ENCODE peak calls at places on chromosomes 2 and 18, in six cellular contexts. Y is body of pancreas, Z is prostate gland, V is heart left ventricle, R is breast epithelium, T is transverse colon. W is an unnamed sample.
A peak's percentile ranks its signal among the peaks of the same experiment; 100 is the strongest.

GRCh38 chr2:39534095-39534711 is 97.1 kb upstream of the MAP4K3 start:
- DNase-seq in Y (no peak), Z (no peak), V (no peak), R (no peak), T (no peak), W (no peak)

GRCh38 chr2:139033300-139033699 is 253.1 kb upstream of the NXPH2 start:
- DNase-seq in Y (no peak), Z (no peak), V (no peak), R (no peak), T (no peak), W (no peak)

GRCh38 chr2:236941106-236941505 is 144.6 kb upstream of the COPS8 start:
- DNase-seq in Y (no peak), Z (no peak), V (no peak), R (no peak), T (no peak), W (no peak)

GRCh38 chr2:1482981-1483380 is 69.7 kb downstream of the TPO start:
- DNase-seq in Y (no peak), Z (no peak), V (peak; percentile 34), R (no peak), T (no peak), W (no peak)

GRCh38 chr2:127194447-127194846 is 25.7 kb downstream of the CYP27C1 start:
- DNase-seq in Y (no peak), Z (no peak), V (no peak), R (no peak), T (no peak), W (no peak)

GRCh38 chr2:113219889-113220641 is 46.3 kb downstream of the PSD4 start:
- DNase-seq in Y (peak; percentile 65), Z (no peak), V (no peak), R (peak; percentile 74), T (peak; percentile 84), W (peak; percentile 46)

GRCh38 chr2:169619946-169620345 is 35.8 kb downstream of the PPIG start:
- DNase-seq in Y (no peak), Z (no peak), V (no peak), R (no peak), T (no peak), W (no peak)

GRCh38 chr18:59516356-59517155 is 157.5 kb upstream of the LMAN1 start:
- DNase-seq in Y (peak; percentile 39), Z (no peak), V (no peak), R (no peak), T (peak; percentile 16), W (peak; percentile 68)

GRCh38 chr2:136106505-136106904 is 11.4 kb downstream of the CXCR4 start:
- DNase-seq in Y (no peak), Z (no peak), V (no peak), R (no peak), T (no peak), W (no peak)

DNA sequence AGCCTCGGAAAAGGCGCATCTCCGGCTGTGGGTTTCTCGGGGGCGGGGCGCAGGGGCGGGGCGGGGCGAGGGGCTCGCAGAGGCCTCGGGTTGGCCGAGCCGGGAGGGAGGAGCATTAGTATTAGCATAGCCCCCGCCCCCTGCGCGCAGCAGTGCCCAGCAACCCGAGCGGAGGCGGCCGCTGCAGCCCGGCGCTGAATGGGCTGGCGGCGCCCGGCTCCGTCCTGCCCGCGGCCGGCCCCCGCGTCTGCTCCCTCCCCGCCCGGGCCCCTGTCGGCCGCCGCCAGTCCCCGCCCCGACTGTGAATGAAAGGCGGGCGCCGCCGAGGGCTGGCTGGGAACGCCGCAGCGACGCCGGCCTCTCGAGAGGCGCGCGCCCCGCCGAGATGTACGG is at the start of gene EFR3B:
- DNase-seq in Y (peak; percentile 98), Z (peak; percentile 94), V (peak; percentile 97), R (peak; percentile 92), T (peak; percentile 96), W (peak; percentile 94)
- TF ChIP-seq POLR2A in Y (peak; percentile 5), Z (peak; percentile 46), V (peak; percentile 67), R (no peak), T (no peak), W (no peak)

GRCh38 chr2:86023366-86023712 is 82.3 kb downstream of the POLR1A start:
- DNase-seq in Y (no peak), Z (no peak), V (no peak), R (no peak), T (no peak), W (no peak)

GRCh38 chr2:86021396-86022378 is 84.0 kb downstream of the POLR1A start:
- DNase-seq in Y (no peak), Z (no peak), V (no peak), R (no peak), T (no peak), W (no peak)

GRCh38 chr2:86022661-86023365 is 82.9 kb downstream of the POLR1A start:
- DNase-seq in Y (no peak), Z (no peak), V (no peak), R (no peak), T (no peak), W (no peak)

GRCh38 chr2:86019121-86019520 is 86.6 kb downstream of the POLR1A start:
- DNase-seq in Y (no peak), Z (no peak), V (no peak), R (no peak), T (no peak), W (no peak)

DNA sequence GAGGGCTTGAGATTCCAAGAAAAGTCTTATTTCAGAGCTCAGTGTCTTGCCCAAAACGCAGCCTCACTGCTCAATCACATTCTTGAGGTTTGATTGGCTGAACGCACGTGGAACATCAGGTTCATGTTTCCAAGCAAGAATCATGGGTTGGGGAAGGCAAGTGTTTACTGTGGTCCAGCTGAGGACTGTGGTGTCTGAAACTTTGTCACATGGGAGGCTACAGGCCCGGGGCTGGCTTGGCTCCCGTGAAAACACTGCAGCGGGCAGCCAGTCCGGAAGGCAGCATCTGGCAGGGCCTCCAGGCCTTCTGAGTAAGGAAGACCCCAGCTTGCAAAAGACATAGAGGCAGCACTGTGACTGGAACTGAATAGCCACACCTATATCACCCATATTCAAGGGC is 84.7 kb downstream of the POLR1A start:
- DNase-seq in Y (no peak), Z (no peak), V (no peak), R (no peak), T (no peak), W (no peak)
- TF ChIP-seq POLR2A in Y (no peak), Z (no peak), V (no peak), R (no peak), T (no peak), W (no peak)

GRCh38 chr2:218367415-218368149 is 10.9 kb downstream of the CATIP start:
- DNase-seq in Y (peak; percentile 89), Z (peak; percentile 67), V (peak; percentile 97), R (peak; percentile 79), T (peak; percentile 92), W (peak; percentile 84)
- TF ChIP-seq POLR2A in Y (peak; percentile 81), Z (peak; percentile 91), V (peak; percentile 94), R (peak; percentile 90), T (peak; percentile 96), W (peak; percentile 88)

DNA sequence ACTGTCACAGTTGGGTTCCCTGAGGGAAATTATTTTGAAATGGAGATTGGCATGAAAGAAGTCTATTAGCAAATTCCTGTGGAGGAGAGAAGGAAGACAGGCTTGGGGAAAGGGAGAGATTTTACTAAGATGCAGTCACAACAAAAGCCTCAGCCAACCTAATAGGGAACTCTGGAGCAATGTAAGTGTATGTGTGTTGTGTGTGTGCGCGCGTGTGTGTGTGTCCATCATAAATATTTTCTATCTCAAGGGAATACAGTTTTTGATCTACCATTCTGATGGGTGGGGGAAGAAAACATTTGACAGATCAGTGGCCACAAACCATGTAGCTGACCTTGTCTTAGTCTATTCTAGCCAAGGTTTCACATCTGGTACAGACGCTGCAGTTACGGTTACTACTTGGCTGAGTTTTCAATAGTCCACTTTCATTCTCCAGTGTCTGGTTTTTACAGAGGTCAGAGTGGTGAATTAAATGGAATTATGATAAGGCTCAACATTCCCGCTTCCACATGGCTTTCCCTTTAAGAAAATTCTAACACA is 72.6 kb downstream of the MREG start:
- DNase-seq in Y (no peak), Z (no peak), V (no peak), R (no peak), T (no peak), W (no peak)
- TF ChIP-seq POLR2A in Y (no peak), Z (no peak), V (no peak), R (no peak), T (no peak), W (no peak)

GRCh38 chr2:46297546-46298271 is 502 bp downstream of the EPAS1 start:
- DNase-seq in Y (peak; percentile 93), Z (peak; percentile 91), V (peak; percentile 87), R (peak; percentile 87), T (peak; percentile 93), W (peak; percentile 81)

GRCh38 chr2:46299365-46300263 is 2.4 kb downstream of the EPAS1 start:
- DNase-seq in Y (peak; percentile 84), Z (peak; percentile 66), V (peak; percentile 75), R (no peak), T (peak; percentile 77), W (peak; percentile 51)

GRCh38 chr2:46298272-46298521 is 990 bp downstream of the EPAS1 start:
- DNase-seq in Y (no peak), Z (no peak), V (no peak), R (no peak), T (no peak), W (no peak)

GRCh38 chr2:46300406-46300832 is 3.2 kb downstream of the EPAS1 start:
- DNase-seq in Y (peak; percentile 43), Z (no peak), V (no peak), R (no peak), T (no peak), W (no peak)

DNA sequence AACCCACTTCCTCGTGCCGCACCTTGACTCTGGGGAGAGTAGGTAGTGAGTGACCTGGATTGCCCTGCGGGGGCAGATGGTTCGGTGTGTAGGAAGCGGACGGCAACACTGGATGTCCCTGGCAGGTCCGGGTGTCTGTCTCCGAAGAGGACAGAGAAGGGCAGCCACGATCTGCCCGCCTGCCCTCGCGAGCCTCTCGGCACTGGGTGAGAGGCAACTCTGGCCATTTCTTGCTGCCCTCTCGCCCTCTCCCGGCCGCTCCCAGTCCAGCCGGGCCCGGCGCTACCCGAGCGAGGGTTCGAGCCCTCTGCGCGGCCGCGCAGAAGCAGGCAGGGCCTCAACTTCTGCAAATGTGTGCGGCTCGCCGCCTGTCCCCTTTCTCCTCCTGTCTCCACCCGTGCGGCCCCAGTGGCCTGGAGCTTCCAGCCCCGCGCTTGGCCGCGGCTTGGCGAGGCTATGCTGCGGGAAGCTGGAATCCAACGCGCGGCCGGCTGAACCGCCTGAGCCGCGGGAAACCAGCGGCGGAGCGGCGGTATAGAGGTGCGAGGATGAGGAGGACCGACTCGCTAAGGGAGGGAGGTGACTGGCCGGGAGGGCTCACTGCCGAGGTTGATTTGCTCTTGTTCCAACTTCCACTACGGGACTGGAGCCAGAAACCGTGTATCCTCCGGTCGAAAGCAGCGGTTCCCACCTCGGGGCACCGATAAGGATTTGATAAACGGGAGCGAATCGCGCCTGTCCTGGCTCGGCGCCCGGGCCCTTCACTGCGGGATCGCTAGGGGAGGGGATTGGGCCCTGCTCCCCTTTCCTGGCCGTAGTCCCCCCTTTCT is 1.5 kb downstream of the EPAS1 start:
- DNase-seq in Y (peak; percentile 81), Z (no peak), V (peak; percentile 82), R (peak; percentile 59), T (peak; percentile 56), W (peak; percentile 52)
- TF ChIP-seq POLR2A in Y (no peak), Z (peak; percentile 4), V (no peak), R (peak; percentile 6), T (peak; percentile 55), W (no peak)

GRCh38 chr2:100742884-100743283 is 77.1 kb upstream of the NPAS2 start:
- DNase-seq in Y (no peak), Z (no peak), V (no peak), R (no peak), T (no peak), W (no peak)
- TF ChIP-seq POLR2A in Y (no peak), Z (no peak), V (no peak), R (no peak), T (no peak), W (no peak)